ENCODE peak calls at places on chromosomes 3 and 15, in nine cellular contexts. K is H54, P is NCI-H526, C is neuronal stem cell, O is iPS-NIHi11, Y is GM13977, Z is NCI-H1092 treated with DMSO at 0.1 percent for 48 hours, X is left ventricle myocardium superior, S is KBM-7. R is an unnamed sample.

GRCh38 chr15:51134416-51135199 is 39.9 kb upstream of the TNFAIP8L3 start:
- DNase-seq in Z (no peak), X (no peak), P (no peak), Y (no peak), O (no peak), C (no peak), K (no peak), S (no peak), R (no peak)

GRCh38 chr15:39586387-39587171 is 5.7 kb downstream of the THBS1 start:
- DNase-seq in K (no peak), Y (no peak), Z (no peak), C (no peak), O (no peak), S (no peak), X (no peak), P (no peak), R (no peak)

GRCh38 chr3:28978092-28978491 is 302.8 kb upstream of the RBMS3 start:
- DNase-seq in S (no peak), O (no peak), K (no peak), Z (no peak), P (no peak), X (no peak), Y (no peak), C (no peak), R (no peak)

GRCh38 chr3:51360806-51361205 is 24.3 kb upstream of the MANF start:
- DNase-seq in C (no peak), X (no peak), Z (no peak), O (no peak), S (no peak), P (no peak), K (no peak), Y (no peak), R (no peak)

GRCh38 chr3:66598168-66598567 is 97.3 kb upstream of the LRIG1 start:
- DNase-seq in O (no peak), C (no peak), X (no peak), Y (no peak), K (no peak), P (no peak), Z (no peak), S (no peak), R (no peak)

GRCh38 chr15:64857421-64857820 is 15.7 kb downstream of the PLEKHO2 start:
- DNase-seq in K (no peak), Z (no peak), S (no peak), Y (no peak), C (no peak), P (no peak), X (no peak), O (no peak), R (no peak)

GRCh38 chr15:73969151-73969759 is 22.8 kb downstream of the STOML1 start:
- DNase-seq in K (no peak), O (no peak), P (no peak), Z (no peak), S (peak), X (no peak), C (no peak), Y (no peak), R (no peak)

GRCh38 chr3:134274571-134274970 is 23.9 kb upstream of the RYK start:
- DNase-seq in Y (no peak), O (no peak), C (no peak), X (no peak), P (no peak), Z (no peak), S (no peak), K (no peak), R (no peak)

GRCh38 chr3:4768021-4768420 is 211.2 kb upstream of the BHLHE40 start:
- DNase-seq in P (no peak), X (no peak), Y (no peak), O (no peak), Z (no peak), S (no peak), K (no peak), C (no peak), R (no peak)

GRCh38 chr3:171974986-171975837 is 64.2 kb upstream of the FNDC3B start:
- DNase-seq in X (no peak), O (no peak), C (no peak), K (no peak), S (peak), Y (no peak), P (no peak), Z (no peak), R (no peak)

GRCh38 chr15:56040081-56041035 is 46.9 kb upstream of the NEDD4 start:
- DNase-seq in O (peak), K (no peak), Z (no peak), Y (no peak), S (peak), X (peak), C (peak), P (no peak), R (peak)

GRCh38 chr15:39413558-39413957 is 167.3 kb upstream of the THBS1 start:
- DNase-seq in K (no peak), C (no peak), Z (no peak), X (no peak), P (no peak), O (no peak), S (no peak), Y (peak), R (no peak)

GRCh38 chr3:73045391-73045790 is 16.1 kb upstream of the EBLN2 start:
- DNase-seq in P (no peak), O (no peak), X (no peak), Y (no peak), S (no peak), K (no peak), Z (no peak), C (no peak), R (no peak)

GRCh38 chr3:174332413-174332812 is 526.7 kb upstream of the NAALADL2 start:
- DNase-seq in Z (no peak), X (no peak), K (no peak), Y (no peak), C (no peak), S (no peak), P (no peak), O (no peak), R (no peak)

GRCh38 chr3:31193871-31194270 is 299.4 kb upstream of the GADL1 start:
- DNase-seq in S (no peak), X (no peak), P (no peak), Y (no peak), Z (no peak), O (no peak), K (no peak), C (no peak), R (no peak)

GRCh38 chr15:82129769-82130168 is 84.0 kb upstream of the MEX3B start:
- DNase-seq in K (peak), O (no peak), P (no peak), X (no peak), C (no peak), S (no peak), Y (no peak), Z (no peak), R (no peak)

GRCh38 chr15:88255496-88256171 is 905 bp downstream of the NTRK3 start:
- DNase-seq in Y (peak), C (peak), S (no peak), Z (peak), K (no peak), P (no peak), X (peak), O (peak), R (no peak)

GRCh38 chr3:11724615-11725339 is 81.1 kb upstream of the VGLL4 start:
- DNase-seq in K (no peak), O (no peak), X (no peak), S (peak), Y (peak), Z (no peak), C (no peak), P (no peak), R (no peak)

GRCh38 chr15:30791239-30791638 is 112.5 kb upstream of the FAN1 start:
- DNase-seq in Y (no peak), C (no peak), P (no peak), O (peak), K (peak), Z (no peak), X (no peak), S (no peak), R (no peak)